ENCODE peak calls at places on chromosomes 6 and 20, in six cellular contexts. D, V, J, K, C and L are unnamed samples.

GRCh38 chr6:16146527-16146955 is 17.7 kb downstream of the MYLIP start:
- DNase-seq in K (no peak), D (no peak), V (no peak), C (no peak), J (no peak), L (no peak)

GRCh38 chr20:50729925-50730764 is 1.2 kb upstream of the PARD6B start:
- DNase-seq in K (no peak), V (no peak), J (no peak), C (no peak), D (no peak), L (no peak)

GRCh38 chr20:35314460-35315198 is 22.4 kb upstream of the FAM83C start:
- DNase-seq in C (no peak), V (no peak), J (no peak), K (no peak), D (no peak), L (no peak)

GRCh38 chr20:34703573-34704176 is 469 bp upstream of the TP53INP2 start:
- DNase-seq in C (peak), V (no peak), D (no peak), K (no peak), J (no peak), L (no peak)

GRCh38 chr20:4366076-4366475 is 350.7 kb upstream of the RNF24 start:
- DNase-seq in K (no peak), V (no peak), J (no peak), D (peak), C (no peak), L (no peak)

GRCh38 chr6:127176175-127176574 is 57.7 kb downstream of the RSPO3 start:
- DNase-seq in D (no peak), C (no peak), K (no peak), J (no peak), V (no peak), L (no peak)

GRCh38 chr20:60271597-60271996 is 313.4 kb downstream of the CDH26 start:
- DNase-seq in D (no peak), C (no peak), J (no peak), V (no peak), K (no peak), L (no peak)

GRCh38 chr6:165910184-165910583 is 247.1 kb upstream of the PDE10A start:
- DNase-seq in J (no peak), C (no peak), V (no peak), K (no peak), D (no peak), L (no peak)

GRCh38 chr6:34056301-34056700 is 89.6 kb downstream of the GRM4 start:
- DNase-seq in K (no peak), J (no peak), C (peak), V (no peak), D (peak), L (no peak)

GRCh38 chr6:96450760-96451116 is 70.9 kb upstream of the UFL1 start:
- DNase-seq in J (no peak), D (no peak), V (no peak), C (no peak), K (no peak), L (no peak)

GRCh38 chr6:48041894-48042293 is 69.1 kb downstream of the PTCHD4 start:
- DNase-seq in V (no peak), C (no peak), D (no peak), J (no peak), K (no peak), L (no peak)

GRCh38 chr6:63923139-63923739 is 287.6 kb downstream of the PHF3 start:
- DNase-seq in V (no peak), D (no peak), J (no peak), K (no peak), C (peak), L (no peak)

GRCh38 chr20:32792316-32792715 is 27.4 kb upstream of the MAPRE1 start:
- DNase-seq in J (no peak), C (no peak), D (no peak), K (no peak), V (no peak), L (peak)

GRCh38 chr6:88855521-88856152 is 107.8 kb downstream of the RNGTT start:
- DNase-seq in V (no peak), K (no peak), C (no peak), D (no peak), J (no peak), L (no peak)

GRCh38 chr6:100457251-100457990 is 7.3 kb downstream of the SIM1 start:
- DNase-seq in K (no peak), J (no peak), V (no peak), D (no peak), C (no peak), L (no peak)

GRCh38 chr6:15527838-15528617 is 134.8 kb downstream of the DTNBP1 start:
- DNase-seq in J (no peak), K (no peak), D (no peak), C (no peak), V (no peak), L (no peak)

GRCh38 chr6:138545621-138545980 is 46.3 kb upstream of the NHSL1 start:
- DNase-seq in J (no peak), K (no peak), C (no peak), V (no peak), D (no peak), L (no peak)

GRCh38 chr6:33502486-33502885 is 48.1 kb downstream of the ZBTB9 start:
- DNase-seq in V (no peak), D (no peak), C (no peak), K (no peak), J (no peak), L (no peak)

GRCh38 chr20:63966172-63966943 is 3.4 kb downstream of the ZNF512B start:
- DNase-seq in K (no peak), J (no peak), V (no peak), C (no peak), D (no peak), L (no peak)

GRCh38 chr6:159104931-159105330 is 60.1 kb upstream of the TAGAP start:
- DNase-seq in D (peak), K (no peak), J (no peak), C (no peak), V (no peak), L (no peak)

GRCh38 chr6:10341605-10342004 is 73.3 kb downstream of the TFAP2A start:
- DNase-seq in J (no peak), C (no peak), V (no peak), D (no peak), K (no peak), L (no peak)

GRCh38 chr20:4444404-4444803 is 277.3 kb upstream of the PRND start:
- DNase-seq in D (no peak), C (no peak), K (no peak), J (no peak), V (no peak), L (no peak)

GRCh38 chr20:44302026-44302669 is 8.9 kb downstream of the FITM2 start:
- DNase-seq in J (no peak), D (no peak), K (no peak), V (no peak), C (no peak), L (no peak)

GRCh38 chr6:2753743-2754142 is 3.0 kb upstream of the MYLK4 start:
- DNase-seq in V (no peak), D (no peak), J (no peak), C (no peak), K (no peak), L (no peak)

GRCh38 chr20:13340088-13340487 is 119.0 kb downstream of the ISM1 start:
- DNase-seq in D (no peak), C (no peak), V (no peak), J (no peak), K (no peak), L (no peak)

GRCh38 chr6:322940-323729 is 30.8 kb downstream of the DUSP22 start:
- DNase-seq in V (no peak), C (peak), D (no peak), J (no peak), K (no peak), L (no peak)